ENCODE peak calls at places on chromosomes 5 and 9, in eight cellular contexts. One of them, this sample, is unnamed. For H3K36me3, the result is how much of the 10 kb centered on the place peaks cover.

GRCh38 chr5:101626572-101626971 is 669.5 kb downstream of the SLCO4C1 start:
- DNase-seq in Peyer's patch: no peak
- DNase-seq in body of pancreas: no peak
- DNase-seq in aorta: no peak
- DNase-seq in mammary epithelial cell: no peak
- DNase-seq in testis: no peak
- DNase-seq in cardiac muscle cell: no peak
- DNase-seq in HCT116: no peak
- DNase-seq in this sample: no peak

GRCh38 chr9:21801683-21802417 is 586 bp upstream of the MTAP start:
- DNase-seq in mammary epithelial cell: peak
- DNase-seq in testis: peak
- DNase-seq in Peyer's patch: peak
- DNase-seq in cardiac muscle cell: peak
- DNase-seq in aorta: peak
- DNase-seq in body of pancreas: peak
- DNase-seq in HCT116: peak
- DNase-seq in this sample: peak

GRCh38 chr5:111704452-111705085 is 52.4 kb downstream of the NREP start:
- DNase-seq in cardiac muscle cell: no peak
- DNase-seq in HCT116: no peak
- DNase-seq in aorta: no peak
- DNase-seq in Peyer's patch: no peak
- DNase-seq in mammary epithelial cell: no peak
- DNase-seq in body of pancreas: no peak
- DNase-seq in testis: no peak
- DNase-seq in this sample: peak

GRCh38 chr9:116271991-116272390 is 118.4 kb downstream of the PAPPA start:
- DNase-seq in testis: no peak
- DNase-seq in body of pancreas: no peak
- DNase-seq in HCT116: no peak
- DNase-seq in mammary epithelial cell: no peak
- DNase-seq in aorta: no peak
- DNase-seq in cardiac muscle cell: no peak
- DNase-seq in Peyer's patch: no peak
- DNase-seq in this sample: no peak

GRCh38 chr5:167877924-167878323 is 413.5 kb upstream of the WWC1 start:
- DNase-seq in testis: no peak
- DNase-seq in HCT116: no peak
- DNase-seq in Peyer's patch: no peak
- DNase-seq in body of pancreas: no peak
- DNase-seq in cardiac muscle cell: no peak
- DNase-seq in aorta: no peak
- DNase-seq in mammary epithelial cell: no peak
- DNase-seq in this sample: no peak

GRCh38 chr5:54659651-54660050 is 142.1 kb downstream of the SNX18 start:
- DNase-seq in HCT116: no peak
- DNase-seq in body of pancreas: no peak
- DNase-seq in aorta: peak
- DNase-seq in mammary epithelial cell: no peak
- DNase-seq in Peyer's patch: no peak
- DNase-seq in testis: no peak
- DNase-seq in cardiac muscle cell: no peak
- DNase-seq in this sample: no peak

GRCh38 chr9:89986190-89986589 is 381.4 kb downstream of the GADD45G start:
- DNase-seq in cardiac muscle cell: no peak
- DNase-seq in Peyer's patch: no peak
- DNase-seq in aorta: no peak
- DNase-seq in mammary epithelial cell: no peak
- DNase-seq in testis: no peak
- DNase-seq in HCT116: no peak
- DNase-seq in body of pancreas: no peak
- DNase-seq in this sample: no peak

GRCh38 chr5:114412509-114413171 is 50.8 kb downstream of the KCNN2 start:
- DNase-seq in mammary epithelial cell: peak
- DNase-seq in aorta: no peak
- DNase-seq in Peyer's patch: no peak
- DNase-seq in testis: no peak
- DNase-seq in body of pancreas: no peak
- DNase-seq in HCT116: peak
- DNase-seq in cardiac muscle cell: peak
- DNase-seq in this sample: peak

GRCh38 chr5:123874600-123875201 is 362.7 kb downstream of the CSNK1G3 start:
- DNase-seq in HCT116: no peak
- DNase-seq in body of pancreas: no peak
- DNase-seq in testis: peak
- DNase-seq in aorta: no peak
- DNase-seq in mammary epithelial cell: no peak
- DNase-seq in Peyer's patch: no peak
- DNase-seq in cardiac muscle cell: peak
- DNase-seq in this sample: no peak

GRCh38 chr9:115765060-115765459 is 388.5 kb upstream of the PAPPA start:
- DNase-seq in Peyer's patch: no peak
- DNase-seq in mammary epithelial cell: no peak
- DNase-seq in body of pancreas: no peak
- DNase-seq in cardiac muscle cell: peak
- DNase-seq in testis: no peak
- DNase-seq in aorta: no peak
- DNase-seq in HCT116: no peak
- DNase-seq in this sample: no peak

GRCh38 chr5:63743096-63743798 is 219.0 kb downstream of the HTR1A start:
- DNase-seq in aorta: no peak
- DNase-seq in Peyer's patch: no peak
- DNase-seq in HCT116: no peak
- DNase-seq in body of pancreas: no peak
- DNase-seq in cardiac muscle cell: no peak
- DNase-seq in testis: no peak
- DNase-seq in mammary epithelial cell: no peak
- DNase-seq in this sample: no peak

GRCh38 chr5:134835623-134836022 is 10.1 kb upstream of the C5orf24 start:
- DNase-seq in body of pancreas: no peak
- DNase-seq in Peyer's patch: no peak
- DNase-seq in HCT116: no peak
- DNase-seq in testis: no peak
- DNase-seq in mammary epithelial cell: no peak
- DNase-seq in cardiac muscle cell: no peak
- DNase-seq in aorta: no peak
- DNase-seq in this sample: no peak

GRCh38 chr9:4499917-4500316 is 9.6 kb downstream of the SLC1A1 start:
- DNase-seq in HCT116: no peak
- DNase-seq in mammary epithelial cell: no peak
- DNase-seq in aorta: no peak
- DNase-seq in cardiac muscle cell: no peak
- DNase-seq in testis: no peak
- DNase-seq in body of pancreas: peak
- DNase-seq in Peyer's patch: no peak
- DNase-seq in this sample: no peak

GRCh38 chr9:120855827-120856636 is 13.3 kb upstream of the PSMD5 start:
- DNase-seq in mammary epithelial cell: no peak
- DNase-seq in testis: no peak
- DNase-seq in aorta: no peak
- DNase-seq in Peyer's patch: no peak
- DNase-seq in cardiac muscle cell: no peak
- DNase-seq in HCT116: no peak
- DNase-seq in body of pancreas: no peak
- DNase-seq in this sample: no peak

GRCh38 chr5:5613261-5613990 is 190.9 kb downstream of the ICE1 start:
- DNase-seq in mammary epithelial cell: no peak
- DNase-seq in Peyer's patch: peak
- DNase-seq in body of pancreas: no peak
- DNase-seq in testis: no peak
- DNase-seq in cardiac muscle cell: no peak
- DNase-seq in HCT116: no peak
- DNase-seq in aorta: no peak
- DNase-seq in this sample: no peak

GRCh38 chr5:13250450-13251291 is 693.8 kb downstream of the DNAH5 start:
- DNase-seq in Peyer's patch: no peak
- DNase-seq in testis: no peak
- DNase-seq in cardiac muscle cell: no peak
- DNase-seq in mammary epithelial cell: no peak
- DNase-seq in body of pancreas: no peak
- DNase-seq in HCT116: no peak
- DNase-seq in aorta: no peak
- DNase-seq in this sample: no peak

GRCh38 chr9:86546712-86547111 is 192.5 kb upstream of the TUT7 start:
- DNase-seq in cardiac muscle cell: no peak
- DNase-seq in HCT116: no peak
- DNase-seq in body of pancreas: no peak
- DNase-seq in Peyer's patch: no peak
- DNase-seq in aorta: no peak
- DNase-seq in mammary epithelial cell: no peak
- DNase-seq in testis: no peak
- DNase-seq in this sample: no peak

GRCh38 chr5:1312206-1312605 is 17.3 kb upstream of the TERT start:
- DNase-seq in testis: no peak
- DNase-seq in aorta: peak
- DNase-seq in cardiac muscle cell: no peak
- DNase-seq in Peyer's patch: no peak
- DNase-seq in mammary epithelial cell: no peak
- DNase-seq in HCT116: no peak
- DNase-seq in body of pancreas: no peak
- DNase-seq in this sample: peak

GRCh38 chr9:113492343-113493079 is 29.0 kb downstream of the RGS3 start:
- DNase-seq in testis: no peak
- DNase-seq in aorta: no peak
- DNase-seq in Peyer's patch: no peak
- DNase-seq in HCT116: no peak
- DNase-seq in mammary epithelial cell: peak
- DNase-seq in cardiac muscle cell: no peak
- DNase-seq in body of pancreas: no peak
- DNase-seq in this sample: no peak

GRCh38 chr9:37801287-37801850 is 772 bp downstream of the DCAF10 start:
- DNase-seq in aorta: peak
- DNase-seq in body of pancreas: peak
- DNase-seq in cardiac muscle cell: peak
- DNase-seq in mammary epithelial cell: no peak
- DNase-seq in testis: peak
- DNase-seq in Peyer's patch: peak
- DNase-seq in HCT116: no peak
- DNase-seq in this sample: no peak

GRCh38 chr9:28810375-28811075 is 1237.2 kb upstream of the C9orf72 start:
- DNase-seq in HCT116: no peak
- DNase-seq in testis: no peak
- DNase-seq in mammary epithelial cell: peak
- DNase-seq in Peyer's patch: no peak
- DNase-seq in aorta: no peak
- DNase-seq in body of pancreas: no peak
- DNase-seq in cardiac muscle cell: no peak
- DNase-seq in this sample: no peak

GRCh38 chr5:61299254-61299653 is 32.8 kb upstream of the ZSWIM6 start:
- DNase-seq in HCT116: no peak
- DNase-seq in Peyer's patch: no peak
- DNase-seq in testis: no peak
- DNase-seq in mammary epithelial cell: peak
- DNase-seq in body of pancreas: no peak
- DNase-seq in cardiac muscle cell: no peak
- DNase-seq in aorta: no peak
- DNase-seq in this sample: no peak

DNA sequence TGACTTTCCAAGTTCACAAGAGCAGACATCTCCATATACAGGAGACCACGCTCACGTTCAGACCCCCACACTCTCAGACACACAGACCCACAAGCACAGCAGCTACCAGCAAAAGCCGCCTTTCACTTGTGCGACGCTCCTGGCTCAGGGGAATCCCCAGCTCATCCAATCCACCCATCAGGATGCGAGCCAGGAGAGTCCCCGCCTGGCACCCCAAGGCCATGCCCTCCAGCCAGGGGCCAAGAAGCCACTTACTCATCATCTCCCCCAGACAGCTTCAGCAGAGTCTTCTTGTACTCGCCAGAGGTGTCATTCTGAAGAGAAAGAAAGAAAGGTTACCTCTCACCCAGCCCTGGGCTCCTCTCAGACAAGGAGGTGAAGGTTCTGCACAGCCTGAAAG is 29.7 kb downstream of the ANXA6 start:
- DNase-seq in cardiac muscle cell: no peak
- DNase-seq in HCT116: no peak
- DNase-seq in mammary epithelial cell: no peak
- DNase-seq in aorta: no peak
- DNase-seq in body of pancreas: no peak
- DNase-seq in Peyer's patch: no peak
- DNase-seq in testis: no peak
- DNase-seq in this sample: no peak
- H3K36me3 ChIP-seq in cardiac muscle cell: half or more
- H3K36me3 ChIP-seq in HCT116: under half
- H3K36me3 ChIP-seq in mammary epithelial cell: under half
- H3K36me3 ChIP-seq in aorta: under half
- H3K36me3 ChIP-seq in body of pancreas: under half
- H3K36me3 ChIP-seq in Peyer's patch: under half
- H3K36me3 ChIP-seq in testis: under half
- H3K36me3 ChIP-seq in this sample: half or more

GRCh38 chr5:7851617-7852289 is 820 bp upstream of the CFAP90 start:
- DNase-seq in mammary epithelial cell: no peak
- DNase-seq in body of pancreas: peak
- DNase-seq in cardiac muscle cell: no peak
- DNase-seq in HCT116: no peak
- DNase-seq in testis: no peak
- DNase-seq in aorta: no peak
- DNase-seq in Peyer's patch: no peak
- DNase-seq in this sample: no peak
- H3K36me3 ChIP-seq in mammary epithelial cell: under half
- H3K36me3 ChIP-seq in body of pancreas: under half
- H3K36me3 ChIP-seq in cardiac muscle cell: under half
- H3K36me3 ChIP-seq in HCT116: under half
- H3K36me3 ChIP-seq in testis: under half
- H3K36me3 ChIP-seq in aorta: under half
- H3K36me3 ChIP-seq in Peyer's patch: under half
- H3K36me3 ChIP-seq in this sample: under half

DNA sequence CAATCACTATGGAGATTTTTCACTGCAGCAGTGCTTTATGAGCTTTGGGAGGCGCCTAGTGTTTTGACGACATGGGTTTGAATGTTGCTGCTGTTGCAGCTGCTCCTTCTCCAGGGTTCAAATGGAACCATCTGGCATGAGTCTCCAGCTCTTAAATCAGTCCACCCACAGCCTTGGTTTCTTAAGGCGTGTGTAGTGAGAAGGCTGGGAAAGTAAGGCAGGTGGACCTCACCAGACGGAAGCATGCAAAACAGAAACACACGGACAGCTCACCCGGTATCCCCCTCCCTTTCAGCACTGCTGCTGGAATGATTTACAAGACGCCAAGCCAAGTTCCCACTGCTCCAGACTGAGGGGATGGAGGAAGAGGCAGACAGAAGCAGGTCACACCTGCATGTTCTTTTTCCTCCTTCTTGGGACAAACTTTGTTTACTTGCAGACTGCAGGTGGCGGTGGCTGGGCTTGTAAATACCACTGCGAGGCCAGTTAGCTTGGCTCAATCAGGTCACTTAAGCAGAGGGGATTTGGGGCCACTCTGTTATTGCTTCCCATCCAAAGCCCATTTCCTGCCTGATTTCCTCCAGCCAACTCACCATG is 47.4 kb downstream of the ADAM19 start:
- DNase-seq in Peyer's patch: peak
- DNase-seq in cardiac muscle cell: no peak
- DNase-seq in aorta: no peak
- DNase-seq in testis: no peak
- DNase-seq in mammary epithelial cell: no peak
- DNase-seq in body of pancreas: no peak
- DNase-seq in HCT116: no peak
- DNase-seq in this sample: no peak
- H3K36me3 ChIP-seq in Peyer's patch: under half
- H3K36me3 ChIP-seq in cardiac muscle cell: under half
- H3K36me3 ChIP-seq in aorta: under half
- H3K36me3 ChIP-seq in testis: under half
- H3K36me3 ChIP-seq in mammary epithelial cell: under half
- H3K36me3 ChIP-seq in body of pancreas: under half
- H3K36me3 ChIP-seq in HCT116: under half
- H3K36me3 ChIP-seq in this sample: under half

GRCh38 chr5:157345067-157345466 is 79.1 kb downstream of the CYFIP2 start:
- DNase-seq in body of pancreas: no peak
- DNase-seq in mammary epithelial cell: no peak
- DNase-seq in HCT116: no peak
- DNase-seq in testis: no peak
- DNase-seq in Peyer's patch: no peak
- DNase-seq in cardiac muscle cell: no peak
- DNase-seq in aorta: no peak
- DNase-seq in this sample: no peak
- H3K36me3 ChIP-seq in body of pancreas: under half
- H3K36me3 ChIP-seq in mammary epithelial cell: under half
- H3K36me3 ChIP-seq in HCT116: under half
- H3K36me3 ChIP-seq in testis: under half
- H3K36me3 ChIP-seq in Peyer's patch: under half
- H3K36me3 ChIP-seq in cardiac muscle cell: under half
- H3K36me3 ChIP-seq in aorta: under half
- H3K36me3 ChIP-seq in this sample: under half